ENCODE peak calls at places on chromosome 4, in nine cellular contexts. V is AG09319, K is PC-3, S is cardiac fibroblast, E is brain microvascular endothelial cell, J is fibroblast of lung, A is left lung, L is glutamatergic neuron, Q is ovary. F is an unnamed sample.

GRCh38 chr4:66252291-66252690 is 582.0 kb upstream of the EPHA5 start:
- DNase-seq in V (no peak), K (peak), S (peak), E (peak), J (no peak), A (no peak), L (no peak), Q (no peak), F (no peak)

GRCh38 chr4:109730294-109731051 is 603 bp upstream of the PLA2G12A start:
- DNase-seq in V (peak), K (peak), S (peak), E (peak), J (peak), A (peak), L (peak), Q (peak), F (no peak)

GRCh38 chr4:53994382-53994781 is 70.0 kb downstream of the CHIC2 start:
- DNase-seq in V (no peak), K (no peak), S (no peak), E (no peak), J (no peak), A (no peak), L (no peak), Q (no peak), F (no peak)

GRCh38 chr4:139761461-139761860 is 95.8 kb downstream of the MGST2 start:
- DNase-seq in V (no peak), K (peak), S (no peak), E (peak), J (peak), A (no peak), L (no peak), Q (no peak), F (no peak)

GRCh38 chr4:99381588-99382175 is 29.1 kb upstream of the ADH1C start:
- DNase-seq in V (no peak), K (no peak), S (no peak), E (no peak), J (no peak), A (no peak), L (no peak), Q (no peak), F (no peak)

GRCh38 chr4:24550773-24551172 is 33.6 kb downstream of the DHX15 start:
- DNase-seq in V (no peak), K (no peak), S (no peak), E (no peak), J (no peak), A (no peak), L (no peak), Q (no peak), F (no peak)

GRCh38 chr4:30181918-30182317 is 538.3 kb upstream of the PCDH7 start:
- DNase-seq in V (no peak), K (no peak), S (no peak), E (no peak), J (peak), A (no peak), L (no peak), Q (no peak), F (no peak)

GRCh38 chr4:66229885-66230284 is 559.6 kb upstream of the EPHA5 start:
- DNase-seq in V (no peak), K (no peak), S (no peak), E (no peak), J (no peak), A (no peak), L (no peak), Q (no peak), F (no peak)

GRCh38 chr4:2241003-2241402 is 918 bp downstream of the HAUS3 start:
- DNase-seq in V (no peak), K (no peak), S (no peak), E (no peak), J (no peak), A (no peak), L (no peak), Q (no peak), F (no peak)

GRCh38 chr4:13907255-13907751 is 279.8 kb upstream of the BOD1L1 start:
- DNase-seq in V (peak), K (peak), S (peak), E (peak), J (peak), A (no peak), L (no peak), Q (no peak), F (no peak)

GRCh38 chr4:72604324-72604723 is 35.3 kb upstream of the ADAMTS3 start:
- DNase-seq in V (no peak), K (peak), S (peak), E (peak), J (peak), A (no peak), L (no peak), Q (no peak), F (no peak)

GRCh38 chr4:168942985-168943384 is 67.1 kb downstream of the CBR4 start:
- DNase-seq in V (no peak), K (peak), S (no peak), E (no peak), J (no peak), A (no peak), L (no peak), Q (no peak), F (no peak)

GRCh38 chr4:2292679-2293108 is 30.8 kb upstream of the MXD4 start:
- DNase-seq in V (no peak), K (no peak), S (peak), E (no peak), J (peak), A (no peak), L (no peak), Q (no peak), F (no peak)

GRCh38 chr4:37002625-37003024 is 241.9 kb upstream of the NWD2 start:
- DNase-seq in V (no peak), K (no peak), S (no peak), E (no peak), J (no peak), A (no peak), L (no peak), Q (no peak), F (no peak)

GRCh38 chr4:26687728-26688127 is 103.8 kb downstream of the TBC1D19 start:
- DNase-seq in V (peak), K (peak), S (peak), E (peak), J (peak), A (no peak), L (no peak), Q (no peak), F (no peak)

GRCh38 chr4:15043226-15043625 is 40.9 kb downstream of the CPEB2 start:
- DNase-seq in V (no peak), K (peak), S (no peak), E (no peak), J (no peak), A (no peak), L (no peak), Q (no peak), F (no peak)

GRCh38 chr4:104420766-104421165 is 73.9 kb downstream of the CXXC4 start:
- DNase-seq in V (no peak), K (no peak), S (no peak), E (no peak), J (peak), A (no peak), L (peak), Q (no peak), F (no peak)

GRCh38 chr4:103100691-103101090 is 1.1 kb upstream of the BDH2 start:
- DNase-seq in V (no peak), K (no peak), S (no peak), E (no peak), J (no peak), A (no peak), L (no peak), Q (no peak), F (no peak)

GRCh38 chr4:128716325-128716724 is 93.2 kb upstream of the JADE1 start:
- DNase-seq in V (peak), K (no peak), S (no peak), E (no peak), J (no peak), A (no peak), L (no peak), Q (no peak), F (no peak)

GRCh38 chr4:120922390-120923200 is at the start of gene PRDM5:
- DNase-seq in V (peak), K (peak), S (peak), E (peak), J (peak), A (peak), L (peak), Q (peak), F (no peak)
- TF ChIP-seq CTCF in V (peak), K (no peak), S (peak), E (peak), J (peak), A (no peak), L (peak), Q (no peak), F (no peak)

GRCh38 chr4:184310171-184310567 is 92.5 kb upstream of the ENPP6 start:
- DNase-seq in V (no peak), K (peak), S (no peak), E (no peak), J (no peak), A (no peak), L (no peak), Q (no peak), F (peak)
- TF ChIP-seq CTCF in V (no peak), K (peak), S (peak), E (peak), J (peak), A (no peak), L (no peak), Q (no peak), F (peak)

GRCh38 chr4:87882861-87883260 is 50.1 kb downstream of the MEPE start:
- DNase-seq in V (no peak), K (no peak), S (no peak), E (no peak), J (peak), A (no peak), L (no peak), Q (no peak), F (no peak)

GRCh38 chr4:87880106-87880505 is 47.3 kb downstream of the MEPE start:
- DNase-seq in V (no peak), K (no peak), S (no peak), E (no peak), J (no peak), A (no peak), L (no peak), Q (no peak), F (no peak)

GRCh38 chr4:87886083-87886482 is 53.3 kb downstream of the MEPE start:
- DNase-seq in V (no peak), K (no peak), S (no peak), E (no peak), J (no peak), A (no peak), L (no peak), Q (no peak), F (no peak)

GRCh38 chr4:87884976-87885574 is 52.3 kb downstream of the MEPE start:
- DNase-seq in V (no peak), K (no peak), S (no peak), E (no peak), J (peak), A (no peak), L (no peak), Q (no peak), F (no peak)

GRCh38 chr4:87882321-87882720 is 49.6 kb downstream of the MEPE start:
- DNase-seq in V (no peak), K (no peak), S (peak), E (peak), J (peak), A (no peak), L (no peak), Q (no peak), F (no peak)
- TF ChIP-seq CTCF in V (no peak), K (no peak), S (no peak), E (no peak), J (no peak), A (no peak), L (no peak), Q (no peak), F (no peak)

GRCh38 chr4:154927126-154927525 is 146.1 kb downstream of the RBM46 start:
- DNase-seq in V (no peak), K (no peak), S (no peak), E (no peak), J (no peak), A (no peak), L (no peak), Q (no peak), F (no peak)

GRCh38 chr4:154928640-154929257 is 147.7 kb downstream of the RBM46 start:
- DNase-seq in V (peak), K (peak), S (peak), E (peak), J (peak), A (no peak), L (peak), Q (no peak), F (no peak)
- TF ChIP-seq CTCF in V (peak), K (peak), S (peak), E (peak), J (peak), A (no peak), L (no peak), Q (no peak), F (no peak)

DNA sequence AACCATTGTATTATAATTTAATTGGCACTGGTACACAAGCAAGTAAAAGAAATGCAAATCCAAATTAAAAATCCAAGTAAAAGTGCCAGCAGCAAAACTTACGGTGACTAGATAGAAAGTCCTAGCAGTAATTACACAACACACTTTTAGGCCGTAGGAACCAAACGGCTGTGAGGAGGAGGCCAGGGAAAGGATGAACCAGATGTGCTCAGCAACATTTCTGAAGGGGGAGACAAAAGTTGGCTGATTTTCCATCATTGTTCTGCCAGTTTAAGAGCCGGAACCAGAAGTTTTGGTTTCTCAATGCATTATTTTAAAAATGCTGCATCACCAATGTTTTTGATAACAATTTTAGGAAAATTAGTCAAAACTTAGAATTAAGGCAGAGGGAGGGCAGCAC is 68.7 kb upstream of the ENPP6 start:
- DNase-seq in V (no peak), K (no peak), S (peak), E (no peak), J (no peak), A (no peak), L (no peak), Q (no peak), F (no peak)
- TF ChIP-seq CTCF in V (no peak), K (no peak), S (no peak), E (no peak), J (no peak), A (no peak), L (no peak), Q (no peak), F (no peak)

GRCh38 chr4:151395873-151396272 is 13.1 kb upstream of the FHIP1A start:
- DNase-seq in V (no peak), K (no peak), S (no peak), E (no peak), J (no peak), A (no peak), L (no peak), Q (no peak), F (no peak)
- TF ChIP-seq CTCF in V (no peak), K (no peak), S (no peak), E (no peak), J (no peak), A (no peak), L (no peak), Q (no peak), F (no peak)

GRCh38 chr4:8473920-8474590 is 33.5 kb downstream of the TRMT44 start:
- DNase-seq in V (no peak), K (no peak), S (no peak), E (no peak), J (no peak), A (no peak), L (no peak), Q (peak), F (no peak)
- TF ChIP-seq CTCF in V (no peak), K (no peak), S (no peak), E (no peak), J (no peak), A (no peak), L (no peak), Q (no peak), F (no peak)